ENCODE peak calls at places on chromosomes 1 and 21, in seven cellular contexts. B is neuronal stem cell, J is keratinocyte, M is heart right ventricle, X is brain microvascular endothelial cell, S is right atrium auricular region, A is PC-9. F is an unnamed sample.

GRCh38 chr1:218463194-218464156 is 118.3 kb downstream of the TGFB2 start:
- DNase-seq in S (peak; percentile 74), A (peak; percentile 49), J (no peak), B (peak; percentile 24), X (peak; percentile 83), M (peak; percentile 56), F (peak; percentile 40)

GRCh38 chr1:163056832-163057231 is 12.3 kb upstream of the RGS4 start:
- DNase-seq in A (no peak), S (no peak), X (no peak), M (no peak), J (no peak), B (no peak), F (no peak)

GRCh38 chr1:61253059-61253735 is 170.8 kb downstream of the NFIA start:
- DNase-seq in X (peak; percentile 47), A (peak; percentile 66), M (peak; percentile 81), J (no peak), S (peak; percentile 90), B (no peak), F (peak; percentile 78)

GRCh38 chr1:1470626-1471388 is 758 bp upstream of the ATAD3B start:
- DNase-seq in B (no peak), S (no peak), J (no peak), A (peak; percentile 9), M (no peak), X (no peak), F (no peak)

GRCh38 chr1:156510709-156511108 is 10.1 kb upstream of the MEF2D start:
- DNase-seq in X (no peak), M (peak; percentile 82), S (peak; percentile 90), B (no peak), A (no peak), J (no peak), F (peak; percentile 98)

GRCh38 chr1:154778944-154779343 is 91.1 kb downstream of the KCNN3 start:
- DNase-seq in M (no peak), S (no peak), A (no peak), X (no peak), B (no peak), J (no peak), F (no peak)

GRCh38 chr1:209291715-209292114 is 291.8 kb upstream of the CAMK1G start:
- DNase-seq in S (no peak), B (no peak), X (no peak), J (no peak), M (no peak), A (no peak), F (no peak)

GRCh38 chr1:153000294-153000693 is 1.3 kb upstream of the SPRR3 start:
- DNase-seq in B (no peak), S (no peak), A (peak; percentile 10), J (no peak), X (no peak), M (no peak), F (no peak)

GRCh38 chr1:84505167-84506001 is 802 bp upstream of the SPATA1 start:
- DNase-seq in B (no peak), S (peak; percentile 64), J (no peak), A (no peak), M (no peak), X (peak; percentile 25), F (no peak)

GRCh38 chr1:34175737-34176136 is 970 bp upstream of the C1orf94 start:
- DNase-seq in B (no peak), X (no peak), J (no peak), A (no peak), S (no peak), M (no peak), F (no peak)

GRCh38 chr1:156591432-156592157 is at the start of gene NAXE:
- DNase-seq in A (peak; percentile 80), X (no peak), S (peak; percentile 60), B (peak; percentile 69), M (peak; percentile 69), J (no peak), F (peak; percentile 80)

GRCh38 chr21:31283025-31283424 is 61.0 kb downstream of the TIAM1 start:
- DNase-seq in X (no peak), A (no peak), M (no peak), B (no peak), J (no peak), S (no peak), F (no peak)

GRCh38 chr1:114712987-114713386 is 3.6 kb downstream of the NRAS start:
- DNase-seq in B (no peak), X (no peak), M (no peak), S (no peak), A (no peak), J (no peak), F (no peak)

GRCh38 chr1:54294846-54295245 is 94.9 kb downstream of the MRPL37 start:
- DNase-seq in J (no peak), S (no peak), X (peak; percentile 20), M (no peak), A (no peak), B (no peak), F (no peak)

GRCh38 chr1:196609114-196609737 is 986 bp upstream of the KCNT2 start:
- DNase-seq in A (no peak), S (peak; percentile 58), X (peak; percentile 13), M (no peak), B (no peak), J (no peak), F (peak; percentile 46)

GRCh38 chr1:183907106-183907505 is 102.2 kb downstream of the RGL1 start:
- DNase-seq in M (no peak), J (no peak), X (no peak), S (no peak), B (no peak), A (no peak), F (no peak)

GRCh38 chr21:22278366-22278765 is 1280.2 kb downstream of the NCAM2 start:
- DNase-seq in A (no peak), J (no peak), S (no peak), M (no peak), X (no peak), B (no peak), F (no peak)

GRCh38 chr1:228510101-228510850 is 23.1 kb downstream of the RNF187 start:
- DNase-seq in J (no peak), S (peak; percentile 32), X (no peak), M (no peak), A (no peak), B (no peak), F (no peak)

DNA sequence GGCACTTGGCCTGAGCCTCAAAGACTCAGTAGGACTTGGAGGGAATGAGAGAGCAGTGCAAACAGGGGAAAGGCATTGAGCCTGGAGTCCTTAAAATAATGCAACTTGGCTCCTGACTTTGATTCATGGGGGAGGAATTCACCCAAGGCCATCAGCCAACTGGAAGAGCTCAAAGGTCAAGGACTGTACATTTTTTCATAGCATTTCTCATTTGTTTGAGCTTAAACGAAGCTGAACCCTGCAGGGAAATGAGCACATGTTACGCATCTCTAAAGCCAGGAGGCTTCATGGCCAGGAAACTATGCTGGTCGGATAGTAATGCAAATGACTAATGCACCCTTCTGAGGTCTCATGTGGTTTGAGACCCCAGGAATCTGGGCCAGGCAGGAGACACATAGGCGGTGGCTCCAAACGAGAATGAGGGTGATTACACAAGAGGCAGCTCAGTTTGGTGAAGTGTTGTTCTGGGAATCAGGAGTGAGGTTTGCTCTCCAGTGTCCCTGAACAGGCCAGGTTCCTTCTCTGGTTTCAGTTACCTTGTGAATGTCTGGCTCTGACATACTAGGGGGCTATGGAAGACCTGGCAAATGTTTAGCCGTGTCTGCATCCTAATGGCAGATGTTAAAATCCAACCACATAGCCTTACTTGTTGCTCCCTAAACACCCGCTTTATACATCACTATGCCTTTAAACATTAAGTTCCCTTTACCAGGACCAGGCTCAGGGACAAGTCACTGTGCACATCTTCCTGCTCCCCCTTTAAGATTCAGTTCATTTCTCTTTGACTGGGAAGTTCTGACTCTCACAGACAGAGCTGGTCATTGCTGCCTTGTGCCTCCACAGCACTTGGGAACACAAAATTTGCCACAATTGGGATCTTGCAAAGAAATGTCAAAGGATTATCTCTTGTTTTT is 503.9 kb upstream of the USP24 start:
- DNase-seq in A (peak; percentile 85), J (no peak), S (peak; percentile 88), B (no peak), X (peak; percentile 96), M (peak; percentile 11), F (peak; percentile 85)
- H3K27ac ChIP-seq in A (peak overlapping the region; percentile 92), J (no peak overlapping the region), S (peak overlapping the region; percentile 59), B (no peak overlapping the region), X (peak overlapping the region; percentile 80), M (no peak overlapping the region), F (peak overlapping the region; percentile 66)

GRCh38 chr1:212454741-212455140 is 22.0 kb downstream of the NENF start:
- DNase-seq in S (no peak), B (no peak), X (no peak), A (no peak), J (no peak), M (no peak), F (no peak)

GRCh38 chr1:212456166-212456528 is 23.4 kb downstream of the NENF start:
- DNase-seq in S (no peak), J (no peak), M (peak; percentile 29), B (no peak), A (no peak), X (no peak), F (no peak)

GRCh38 chr1:212457740-212458338 is 25.1 kb downstream of the NENF start:
- DNase-seq in J (no peak), B (peak; percentile 64), X (peak; percentile 45), M (peak; percentile 42), S (no peak), A (peak; percentile 75), F (no peak)

GRCh38 chr1:212453156-212453857 is 20.6 kb downstream of the NENF start:
- DNase-seq in X (no peak), M (no peak), S (no peak), J (no peak), B (no peak), A (no peak), F (no peak)

DNA sequence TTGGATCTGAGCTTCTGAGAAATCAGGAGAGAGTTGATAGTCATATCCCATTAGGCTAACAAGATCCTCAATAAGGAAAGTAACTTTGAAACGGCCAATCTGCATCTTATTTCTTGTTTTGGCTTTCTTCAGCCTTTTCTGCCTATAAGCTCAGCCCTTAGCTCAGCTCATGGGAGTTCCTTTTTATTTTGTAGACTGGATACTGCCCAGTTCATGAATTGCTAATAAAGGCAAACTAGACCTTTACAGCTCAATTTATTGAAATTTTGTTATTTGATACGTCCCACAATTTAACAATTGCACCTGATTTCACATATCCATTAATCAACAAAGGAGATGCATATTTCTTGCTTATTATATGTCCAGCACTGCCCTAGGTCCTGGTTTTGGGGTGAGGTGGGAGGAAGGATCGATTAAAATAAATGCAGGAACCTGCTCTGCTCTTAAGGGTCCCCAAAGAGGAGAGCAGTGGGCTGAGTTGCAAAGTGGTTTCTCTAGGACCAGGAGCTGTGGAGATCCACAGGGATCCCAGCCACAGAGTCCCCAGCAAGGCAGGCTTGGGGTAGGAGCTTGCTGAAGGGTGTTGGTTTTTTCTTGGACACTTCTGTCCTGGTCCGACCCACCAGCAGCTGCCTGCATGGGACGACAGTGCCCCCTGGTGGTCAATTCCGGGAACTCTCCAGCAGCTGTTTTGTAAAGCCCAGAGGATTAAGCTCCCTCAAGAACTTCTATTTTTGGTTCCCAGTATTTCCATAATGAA is 22.9 kb downstream of the NENF start:
- DNase-seq in B (peak; percentile 83), X (peak; percentile 86), J (peak; percentile 52), S (peak; percentile 95), A (peak; percentile 80), M (peak; percentile 91), F (peak; percentile 70)
- H3K27ac ChIP-seq in B (no peak overlapping the region), X (no peak overlapping the region), J (no peak overlapping the region), S (peak overlapping the region; percentile 64), A (no peak overlapping the region), M (no peak overlapping the region), F (no peak overlapping the region)

GRCh38 chr1:6515771-6516170 is 24.3 kb upstream of the PLEKHG5 start:
- DNase-seq in S (no peak), A (no peak), J (no peak), B (no peak), X (no peak), M (no peak), F (no peak)
- H3K27ac ChIP-seq in S (peak overlapping the region; percentile 35), A (no peak overlapping the region), J (no peak overlapping the region), B (no peak overlapping the region), X (no peak overlapping the region), M (no peak overlapping the region), F (no peak overlapping the region)

GRCh38 chr1:211830055-211830329 is 571 bp downstream of the LPGAT1 start:
- DNase-seq in X (no peak), B (peak; percentile 2), A (no peak), M (no peak), J (no peak), S (no peak), F (no peak)
- H3K27ac ChIP-seq in X (peak overlapping the region; percentile 48), B (no peak overlapping the region), A (no peak overlapping the region), M (peak overlapping the region; percentile 70), J (no peak overlapping the region), S (peak overlapping the region; percentile 93), F (peak overlapping the region; percentile 94)

F was measured in ovary.